ENCODE peak calls at places on chromosomes 3 and 15, in five cellular contexts. J is activated T-cell treated with anti-CD3 and anti-CD28 coated beads, Interleukin-2, amount 50 U/mL, for 72 hours; O is stimulated activated CD8-positive, alpha-beta memory T cell treated with anti-CD3 and anti-CD28 coated beads, Interleukin-7, amount 100 ng/mL, for 4 hours; V is heart right ventricle; G is LoVo. Q is an unnamed sample.

GRCh38 chr3:159929181-159929893 is 59.3 kb upstream of the IL12A start:
- DNase-seq in J (no peak), O (no peak), V (peak; percentile 20), G (peak; percentile 30), Q (no peak)

GRCh38 chr15:43230640-43231115 is 9.9 kb upstream of the EPB42 start:
- DNase-seq in J (no peak), O (no peak), V (no peak), G (no peak), Q (no peak)

GRCh38 chr3:139187648-139188047 is 143.0 kb upstream of the PRR23C start:
- DNase-seq in J (no peak), O (no peak), V (no peak), G (no peak), Q (no peak)

GRCh38 chr3:180932819-180933218 is 20.3 kb downstream of the FXR1 start:
- DNase-seq in J (no peak), O (no peak), V (no peak), G (no peak), Q (no peak)

GRCh38 chr3:3799173-3800075 is at the start of gene LRRN1:
- DNase-seq in J (peak; percentile 59), O (peak; percentile 59), V (peak; percentile 34), G (no peak), Q (peak; percentile 53)

GRCh38 chr15:83206387-83206970 is 1.1 kb downstream of the HDGFL3 start:
- DNase-seq in J (no peak), O (no peak), V (no peak), G (no peak), Q (no peak)

GRCh38 chr15:32105258-32106248 is 75.2 kb downstream of the CHRNA7 start:
- DNase-seq in J (no peak), O (no peak), V (peak; percentile 64), G (peak; percentile 26), Q (no peak)

GRCh38 chr3:189275852-189276251 is 104.1 kb downstream of the TPRG1 start:
- DNase-seq in J (no peak), O (no peak), V (no peak), G (no peak), Q (no peak)

GRCh38 chr15:73873889-73874511 is 636 bp downstream of the TBC1D21 start:
- DNase-seq in J (peak; percentile 41), O (no peak), V (no peak), G (peak; percentile 74), Q (no peak)

GRCh38 chr3:62956411-62956810 is 81.2 kb upstream of the CADPS start:
- DNase-seq in J (no peak), O (no peak), V (no peak), G (no peak), Q (no peak)

GRCh38 chr15:70185251-70185711 is 87.6 kb upstream of the TLE3 start:
- DNase-seq in J (no peak), O (no peak), V (no peak), G (no peak), Q (no peak)

GRCh38 chr15:64651573-64652260 is 123.7 kb downstream of the RBPMS2 start:
- DNase-seq in J (peak; percentile 27), O (peak; percentile 33), V (no peak), G (no peak), Q (no peak)

GRCh38 chr3:197297476-197298340 is 704 bp downstream of the DLG1 start:
- DNase-seq in J (peak; percentile 92), O (peak; percentile 88), V (peak; percentile 91), G (peak; percentile 88), Q (peak; percentile 90)

GRCh38 chr3:35641920-35642532 is 2.7 kb downstream of the ARPP21 start:
- DNase-seq in J (no peak), O (no peak), V (no peak), G (no peak), Q (no peak)

GRCh38 chr3:98971183-98971681 is 69.7 kb upstream of the DCBLD2 start:
- DNase-seq in J (no peak), O (no peak), V (no peak), G (peak; percentile 77), Q (no peak)

GRCh38 chr15:82832601-82833209 is 23.3 kb downstream of the WHAMM start:
- DNase-seq in J (peak; percentile 50), O (peak; percentile 23), V (no peak), G (peak; percentile 63), Q (no peak)

GRCh38 chr15:100671858-100672543 is 69.6 kb downstream of the ASB7 start:
- DNase-seq in J (no peak), O (no peak), V (no peak), G (peak; percentile 19), Q (no peak)

GRCh38 chr3:136343873-136344281 is 93.7 kb downstream of the PCCB start:
- DNase-seq in J (no peak), O (no peak), V (peak; percentile 78), G (peak; percentile 63), Q (peak; percentile 83)